ENCODE peak calls at places on chromosome 19, in seven cellular contexts. E is fibroblast of pulmonary artery, U is neural progenitor cell, O is suprapubic skin, R is NB4, C is A549, J is esophagus squamous epithelium. A is an unnamed sample.
A peak's percentile ranks its signal among the peaks of the same experiment; 100 is the strongest.

GRCh38 chr19:33866696-33867095 is 70.0 kb downstream of the KCTD15 start:
- DNase-seq in J (no peak), O (no peak), R (no peak), U (no peak), C (no peak), E (no peak), A (no peak)

GRCh38 chr19:36973844-36974195 is 57.7 kb downstream of the ZNF568 start:
- DNase-seq in O (no peak), C (no peak), U (no peak), J (no peak), E (no peak), R (no peak), A (no peak)

GRCh38 chr19:3123956-3124355 is 11.9 kb upstream of the GNA15 start:
- DNase-seq in O (no peak), U (no peak), C (no peak), R (no peak), J (no peak), E (no peak), A (no peak)

GRCh38 chr19:58395979-58396627 is 647 bp downstream of the RNF225 start:
- DNase-seq in E (no peak), U (peak; percentile 61), C (no peak), R (no peak), O (peak; percentile 76), J (no peak), A (no peak)

GRCh38 chr19:15456871-15457700 is 7.3 kb downstream of the RASAL3 start:
- DNase-seq in E (no peak), J (no peak), R (no peak), C (no peak), O (no peak), U (peak; percentile 69), A (peak; percentile 36)

GRCh38 chr19:33368074-33368864 is 5.2 kb upstream of the CEBPG start:
- DNase-seq in C (no peak), U (no peak), R (no peak), O (no peak), E (peak; percentile 14), J (no peak), A (no peak)

GRCh38 chr19:44575116-44575700 is 38.2 kb upstream of the IGSF23 start:
- DNase-seq in O (no peak), C (no peak), J (no peak), U (no peak), E (no peak), R (no peak), A (no peak)

GRCh38 chr19:3655402-3656072 is 28.9 kb upstream of the CACTIN start:
- DNase-seq in E (peak; percentile 85), J (no peak), O (no peak), U (no peak), R (peak; percentile 41), C (no peak), A (no peak)

GRCh38 chr19:416416-416815 is 7.5 kb upstream of the C2CD4C start:
- DNase-seq in C (no peak), R (no peak), O (peak; percentile 47), E (no peak), J (no peak), U (no peak), A (no peak)

GRCh38 chr19:53868091-53868891 is 608 bp downstream of the MYADM start:
- DNase-seq in U (peak; percentile 73), J (no peak), O (peak; percentile 91), E (peak; percentile 69), R (peak; percentile 53), C (peak; percentile 91), A (no peak)

GRCh38 chr19:45488708-45489107 is 8.1 kb downstream of the RTN2 start:
- DNase-seq in C (no peak), U (no peak), J (no peak), R (no peak), O (no peak), E (no peak), A (no peak)

GRCh38 chr19:17332677-17333581 is 1.7 kb downstream of the ANO8 start:
- DNase-seq in O (no peak), U (peak; percentile 77), C (peak; percentile 41), E (peak; percentile 49), J (no peak), R (peak; percentile 74), A (peak; percentile 63)

GRCh38 chr19:42254083-42254849 is 662 bp downstream of the ERF start:
- DNase-seq in C (peak; percentile 92), U (peak; percentile 94), R (peak; percentile 79), E (peak; percentile 57), O (no peak), J (no peak), A (no peak)

GRCh38 chr19:48329167-48329891 is 4.0 kb downstream of the EMP3 start:
- DNase-seq in C (no peak), O (no peak), E (peak; percentile 44), U (no peak), R (peak; percentile 93), J (no peak), A (no peak)

GRCh38 chr19:4208385-4209094 is 20.8 kb upstream of the EBI3 start:
- DNase-seq in R (peak; percentile 35), U (peak; percentile 54), E (peak; percentile 28), C (peak; percentile 55), J (no peak), O (no peak), A (no peak)

GRCh38 chr19:1817553-1818179 is 5.6 kb upstream of the ATP8B3 start:
- DNase-seq in U (no peak), J (no peak), R (no peak), C (no peak), O (no peak), E (no peak), A (no peak)

GRCh38 chr19:1907563-1908363 is 2.6 kb downstream of the ADAT3 start:
- DNase-seq in J (no peak), C (no peak), E (no peak), R (no peak), O (no peak), U (no peak), A (peak; percentile 17)

GRCh38 chr19:53631949-53632407 is at the start of gene DPRX:
- DNase-seq in J (no peak), R (no peak), E (no peak), U (no peak), O (no peak), C (no peak), A (no peak)

GRCh38 chr19:12156254-12157058 is at the start of gene ZNF625:
- DNase-seq in U (peak; percentile 97), J (no peak), O (peak; percentile 93), C (no peak), E (peak; percentile 86), R (peak; percentile 58), A (peak; percentile 90)

DNA sequence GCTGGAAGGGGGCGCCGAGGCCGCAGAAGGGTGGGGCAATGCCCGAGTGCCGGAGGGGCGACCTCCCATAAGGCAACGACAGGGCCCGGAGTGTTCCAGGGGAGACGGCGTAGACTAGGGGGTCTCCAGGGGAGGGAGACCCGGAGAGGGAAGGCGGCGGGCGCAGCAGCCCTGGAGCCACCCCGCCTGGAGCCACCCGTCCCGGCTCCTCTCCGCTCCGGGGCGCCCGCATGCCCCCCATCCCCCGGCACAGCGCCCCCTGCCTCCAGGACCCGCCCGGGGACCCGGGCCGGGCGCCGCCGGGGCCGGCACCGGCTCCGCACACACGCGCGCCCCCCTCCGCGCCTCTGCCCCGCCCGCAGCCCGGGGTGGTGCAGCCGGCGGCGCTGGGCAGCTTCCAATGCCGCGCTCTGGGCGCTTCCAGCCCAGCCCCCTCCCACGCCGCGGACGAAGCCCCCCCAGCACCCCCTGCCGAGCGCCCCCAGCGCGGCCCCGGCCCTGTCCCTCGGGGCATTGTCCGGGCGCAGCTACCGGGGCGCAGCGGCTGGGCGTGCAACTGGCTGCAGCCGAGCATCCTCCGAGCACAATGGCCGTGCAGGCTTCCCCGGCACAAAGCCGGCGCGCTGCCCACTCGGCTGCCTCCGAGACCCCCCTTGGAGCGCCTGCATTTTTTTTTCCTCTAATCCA is 519 bp downstream of the PTPRS start:
- DNase-seq in C (peak; percentile 46), J (no peak), U (peak; percentile 88), R (peak; percentile 32), O (no peak), E (no peak), A (no peak)
- TF ChIP-seq CTCF in C (peak; percentile 51), J (no peak), U (peak; percentile 42), R (no peak), O (no peak), E (no peak), A (peak; percentile 34)

DNA sequence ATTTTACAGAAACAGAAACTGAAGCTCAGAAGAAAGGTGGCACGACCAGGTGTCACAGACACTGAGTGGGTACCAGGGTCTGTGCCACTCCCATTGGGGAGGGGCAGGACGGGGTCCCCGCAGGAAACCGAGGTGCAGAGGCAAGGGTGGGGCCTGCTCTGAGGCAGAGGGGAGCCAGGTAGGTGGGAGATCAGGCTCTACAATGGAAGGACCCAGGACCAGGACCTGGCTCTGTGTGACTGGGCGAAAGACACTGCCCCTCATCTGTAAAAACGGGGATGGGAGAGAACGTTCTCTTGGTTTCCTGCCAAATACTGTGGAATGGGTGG is 2.8 kb downstream of the PTGIR start:
- DNase-seq in E (no peak), O (no peak), J (no peak), U (no peak), C (no peak), R (no peak), A (no peak)
- H3K4me3 ChIP-seq in E (peak overlapping the region; percentile 63), O (no peak overlapping the region), J (no peak overlapping the region), U (no peak overlapping the region), C (no peak overlapping the region), R (no peak overlapping the region), A (no peak overlapping the region)

DNA sequence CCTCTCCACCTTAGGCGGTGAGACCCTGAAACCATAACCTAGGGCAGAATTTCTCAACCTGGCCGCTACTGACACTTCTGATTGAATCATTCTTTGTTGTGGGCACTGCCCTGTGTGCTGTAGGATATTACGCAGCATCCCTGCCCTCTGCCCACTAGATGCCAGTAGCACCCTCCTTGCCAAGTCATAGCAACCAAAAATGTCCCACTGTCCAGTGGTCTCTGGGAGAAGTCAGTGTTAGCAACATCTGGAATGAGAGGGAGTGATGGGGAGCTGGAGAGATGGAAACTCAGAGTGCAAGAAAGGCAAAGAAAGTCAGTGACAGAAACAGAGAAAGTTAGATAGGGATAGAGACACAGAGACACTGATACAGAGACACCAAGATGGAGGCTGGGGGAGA is 13.6 kb downstream of the KLK4 start:
- DNase-seq in E (no peak), U (no peak), O (no peak), J (no peak), R (no peak), C (no peak), A (no peak)
- TF ChIP-seq CTCF in E (no peak), U (no peak), O (no peak), J (no peak), R (no peak), C (no peak), A (no peak)

GRCh38 chr19:49950590-49950948 is 10.4 kb downstream of the SIGLEC11 start:
- DNase-seq in C (no peak), O (peak; percentile 21), J (no peak), E (no peak), R (no peak), U (no peak), A (no peak)
- H3K4me3 ChIP-seq in C (no peak overlapping the region), O (no peak overlapping the region), J (no peak overlapping the region), E (no peak overlapping the region), R (no peak overlapping the region), U (no peak overlapping the region), A (no peak overlapping the region)

DNA sequence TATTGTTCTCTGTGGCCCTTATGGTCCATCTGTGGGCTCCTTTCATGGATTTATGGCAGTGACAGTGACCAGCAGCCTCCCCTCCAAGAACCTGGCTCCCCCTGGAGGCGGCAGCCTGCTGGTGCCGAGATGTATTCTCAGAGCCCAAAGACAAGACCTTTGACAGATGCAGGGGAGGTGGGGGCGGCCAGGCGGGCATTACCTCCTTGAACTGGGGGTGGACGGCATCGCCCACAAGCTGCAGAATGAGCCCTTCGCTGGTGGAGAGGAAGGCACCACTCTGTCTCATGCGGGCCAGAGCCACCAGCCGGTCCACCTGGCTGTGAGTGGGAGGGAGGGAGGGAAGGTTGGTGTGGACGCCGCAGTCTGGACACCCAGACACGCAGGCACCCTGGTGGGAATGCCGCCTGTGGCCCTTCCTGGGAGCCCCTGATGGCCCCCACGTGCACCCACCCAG is 6.6 kb downstream of the ISOC2 start:
- DNase-seq in U (peak; percentile 71), O (no peak), C (peak; percentile 92), J (no peak), R (peak; percentile 46), E (peak; percentile 54), A (no peak)
- TF ChIP-seq CTCF in U (peak; percentile 78), O (peak; percentile 63), C (peak; percentile 78), J (peak; percentile 67), R (peak; percentile 57), E (peak; percentile 78), A (peak; percentile 54)

A was measured in LNCaP clone FGC.